ENCODE peak calls at places on chromosomes 1 and 21, in ten cellular contexts. One of them, this sample, is unnamed.

GRCh38 chr1:35876988-35877387 is 6.0 kb upstream of the AGO1 start:
- DNase-seq in SK-N-SH: no peak
- DNase-seq in IMR-90: peak
- DNase-seq in pancreas: no peak
- DNase-seq in uterus: no peak
- DNase-seq in CD8-positive, alpha-beta T cell: no peak
- DNase-seq in sigmoid colon: no peak
- DNase-seq in transverse colon: no peak
- DNase-seq in thoracic aorta: no peak
- DNase-seq in cardiac muscle cell: peak
- DNase-seq in this sample: peak

GRCh38 chr1:195568389-195568788 is 1039.9 kb downstream of the KCNT2 start:
- DNase-seq in cardiac muscle cell: no peak
- DNase-seq in SK-N-SH: no peak
- DNase-seq in IMR-90: peak
- DNase-seq in sigmoid colon: no peak
- DNase-seq in CD8-positive, alpha-beta T cell: no peak
- DNase-seq in pancreas: no peak
- DNase-seq in uterus: no peak
- DNase-seq in thoracic aorta: no peak
- DNase-seq in transverse colon: no peak
- DNase-seq in this sample: no peak

GRCh38 chr21:37860416-37860815 is 55.8 kb downstream of the KCNJ6 start:
- DNase-seq in sigmoid colon: no peak
- DNase-seq in CD8-positive, alpha-beta T cell: no peak
- DNase-seq in thoracic aorta: no peak
- DNase-seq in uterus: no peak
- DNase-seq in IMR-90: no peak
- DNase-seq in transverse colon: no peak
- DNase-seq in pancreas: no peak
- DNase-seq in cardiac muscle cell: no peak
- DNase-seq in SK-N-SH: no peak
- DNase-seq in this sample: no peak

GRCh38 chr1:29331731-29332130 is 95.4 kb downstream of the PTPRU start:
- DNase-seq in pancreas: no peak
- DNase-seq in sigmoid colon: no peak
- DNase-seq in uterus: no peak
- DNase-seq in SK-N-SH: no peak
- DNase-seq in thoracic aorta: no peak
- DNase-seq in transverse colon: no peak
- DNase-seq in IMR-90: no peak
- DNase-seq in cardiac muscle cell: no peak
- DNase-seq in CD8-positive, alpha-beta T cell: no peak
- DNase-seq in this sample: no peak

GRCh38 chr1:166165661-166166399 is 971 bp downstream of the FAM78B start:
- DNase-seq in cardiac muscle cell: peak
- DNase-seq in uterus: no peak
- DNase-seq in transverse colon: peak
- DNase-seq in pancreas: peak
- DNase-seq in sigmoid colon: no peak
- DNase-seq in IMR-90: no peak
- DNase-seq in CD8-positive, alpha-beta T cell: peak
- DNase-seq in thoracic aorta: no peak
- DNase-seq in SK-N-SH: peak
- DNase-seq in this sample: no peak

GRCh38 chr1:209542585-209542984 is 40.9 kb upstream of the CAMK1G start:
- DNase-seq in thoracic aorta: no peak
- DNase-seq in sigmoid colon: no peak
- DNase-seq in pancreas: no peak
- DNase-seq in CD8-positive, alpha-beta T cell: no peak
- DNase-seq in SK-N-SH: no peak
- DNase-seq in transverse colon: no peak
- DNase-seq in uterus: no peak
- DNase-seq in IMR-90: no peak
- DNase-seq in cardiac muscle cell: no peak
- DNase-seq in this sample: peak

GRCh38 chr1:212597495-212597894 is 11.1 kb upstream of the ATF3 start:
- DNase-seq in CD8-positive, alpha-beta T cell: no peak
- DNase-seq in SK-N-SH: no peak
- DNase-seq in IMR-90: no peak
- DNase-seq in thoracic aorta: no peak
- DNase-seq in transverse colon: no peak
- DNase-seq in pancreas: no peak
- DNase-seq in sigmoid colon: no peak
- DNase-seq in cardiac muscle cell: no peak
- DNase-seq in uterus: no peak
- DNase-seq in this sample: no peak

GRCh38 chr1:169163059-169163458 is 56.6 kb downstream of the ATP1B1 start:
- DNase-seq in CD8-positive, alpha-beta T cell: no peak
- DNase-seq in transverse colon: no peak
- DNase-seq in uterus: no peak
- DNase-seq in IMR-90: peak
- DNase-seq in pancreas: no peak
- DNase-seq in thoracic aorta: no peak
- DNase-seq in SK-N-SH: no peak
- DNase-seq in cardiac muscle cell: no peak
- DNase-seq in sigmoid colon: no peak
- DNase-seq in this sample: peak

GRCh38 chr1:205676597-205676996 is 3.7 kb downstream of the SLC45A3 start:
- DNase-seq in cardiac muscle cell: no peak
- DNase-seq in pancreas: no peak
- DNase-seq in thoracic aorta: no peak
- DNase-seq in sigmoid colon: no peak
- DNase-seq in CD8-positive, alpha-beta T cell: no peak
- DNase-seq in SK-N-SH: no peak
- DNase-seq in transverse colon: no peak
- DNase-seq in uterus: no peak
- DNase-seq in IMR-90: no peak
- DNase-seq in this sample: no peak

GRCh38 chr1:180397190-180397589 is 105.2 kb downstream of the ACBD6 start:
- DNase-seq in pancreas: no peak
- DNase-seq in thoracic aorta: no peak
- DNase-seq in sigmoid colon: no peak
- DNase-seq in SK-N-SH: no peak
- DNase-seq in transverse colon: no peak
- DNase-seq in uterus: no peak
- DNase-seq in CD8-positive, alpha-beta T cell: no peak
- DNase-seq in IMR-90: no peak
- DNase-seq in cardiac muscle cell: no peak
- DNase-seq in this sample: no peak

GRCh38 chr1:147837845-147838363 is 64.7 kb upstream of the GJA8 start:
- DNase-seq in thoracic aorta: no peak
- DNase-seq in uterus: no peak
- DNase-seq in CD8-positive, alpha-beta T cell: no peak
- DNase-seq in IMR-90: no peak
- DNase-seq in SK-N-SH: no peak
- DNase-seq in transverse colon: no peak
- DNase-seq in pancreas: no peak
- DNase-seq in sigmoid colon: no peak
- DNase-seq in cardiac muscle cell: no peak
- DNase-seq in this sample: no peak

DNA sequence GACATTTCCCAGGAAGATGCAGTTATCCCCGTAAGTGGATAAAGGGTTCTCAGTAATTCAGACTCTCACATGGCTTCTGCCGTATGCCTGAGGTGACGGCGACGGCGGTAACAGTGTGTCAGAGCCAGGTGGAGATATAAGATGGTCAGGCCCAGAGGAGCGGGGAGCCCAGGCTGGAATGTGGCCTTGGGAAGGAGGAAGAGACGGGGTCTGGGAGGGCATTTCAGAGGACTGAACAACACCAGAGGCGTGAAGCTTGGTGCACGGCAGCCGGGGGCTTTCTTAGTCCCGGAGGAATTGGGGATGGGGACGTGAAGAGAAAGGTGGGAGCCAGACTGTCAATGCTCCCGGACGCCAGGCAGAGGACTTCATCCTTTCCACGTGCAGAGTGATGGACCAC is 1.0 kb downstream of the RER1 start:
- DNase-seq in SK-N-SH: no peak
- DNase-seq in uterus: no peak
- DNase-seq in transverse colon: no peak
- DNase-seq in thoracic aorta: no peak
- DNase-seq in sigmoid colon: no peak
- DNase-seq in pancreas: no peak
- DNase-seq in IMR-90: no peak
- DNase-seq in CD8-positive, alpha-beta T cell: no peak
- DNase-seq in cardiac muscle cell: no peak
- DNase-seq in this sample: no peak
- H3K27ac ChIP-seq in SK-N-SH: no peak
- H3K27ac ChIP-seq in uterus: peak
- H3K27ac ChIP-seq in transverse colon: peak
- H3K27ac ChIP-seq in thoracic aorta: no peak
- H3K27ac ChIP-seq in sigmoid colon: peak
- H3K27ac ChIP-seq in pancreas: no peak
- H3K27ac ChIP-seq in IMR-90: peak
- H3K27ac ChIP-seq in CD8-positive, alpha-beta T cell: peak
- H3K27ac ChIP-seq in cardiac muscle cell: peak
- H3K27ac ChIP-seq in this sample: peak

DNA sequence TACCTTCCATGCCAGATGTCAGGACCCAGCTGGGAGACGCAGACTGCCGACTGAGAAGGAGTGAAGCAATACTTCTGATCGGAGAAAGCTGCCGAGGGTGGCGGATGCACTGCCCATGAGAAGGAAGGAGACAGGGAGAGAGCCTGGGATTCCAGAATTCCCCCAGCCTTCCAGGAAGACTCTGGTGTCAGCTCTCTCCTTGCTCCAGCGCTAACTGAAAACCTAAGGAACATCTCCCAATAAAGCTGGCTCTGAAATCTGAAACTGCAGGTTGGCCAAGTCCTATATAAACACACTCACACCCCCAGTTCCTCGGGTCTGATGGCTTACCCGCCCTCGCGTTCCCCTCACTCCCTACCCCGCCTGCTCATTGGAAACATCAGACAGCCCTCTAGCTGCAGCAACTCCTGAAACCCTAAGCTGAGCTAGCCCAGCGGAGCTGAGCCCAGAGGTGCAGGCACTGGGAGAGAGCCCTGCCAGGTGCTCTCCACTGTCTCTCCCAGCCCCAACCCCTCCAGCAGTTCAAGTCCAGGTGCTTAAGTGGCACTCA is 52.3 kb downstream of the PLEKHA6 start:
- DNase-seq in SK-N-SH: no peak
- DNase-seq in cardiac muscle cell: peak
- DNase-seq in uterus: peak
- DNase-seq in CD8-positive, alpha-beta T cell: no peak
- DNase-seq in sigmoid colon: peak
- DNase-seq in pancreas: peak
- DNase-seq in transverse colon: no peak
- DNase-seq in thoracic aorta: no peak
- DNase-seq in IMR-90: peak
- DNase-seq in this sample: no peak
- TF ChIP-seq CTCF in SK-N-SH: no peak
- TF ChIP-seq CTCF in cardiac muscle cell: no peak
- TF ChIP-seq CTCF in uterus: no peak
- TF ChIP-seq CTCF in CD8-positive, alpha-beta T cell: no peak
- TF ChIP-seq CTCF in sigmoid colon: no peak
- TF ChIP-seq CTCF in pancreas: no peak
- TF ChIP-seq CTCF in transverse colon: no peak
- TF ChIP-seq CTCF in thoracic aorta: no peak
- TF ChIP-seq CTCF in IMR-90: no peak
- TF ChIP-seq CTCF in this sample: no peak

GRCh38 chr1:226236826-226237225 is 13.4 kb downstream of the MIXL1 start:
- DNase-seq in uterus: no peak
- DNase-seq in thoracic aorta: no peak
- DNase-seq in IMR-90: no peak
- DNase-seq in cardiac muscle cell: no peak
- DNase-seq in transverse colon: no peak
- DNase-seq in pancreas: no peak
- DNase-seq in CD8-positive, alpha-beta T cell: no peak
- DNase-seq in SK-N-SH: no peak
- DNase-seq in sigmoid colon: no peak
- DNase-seq in this sample: no peak

GRCh38 chr1:226233293-226233692 is 9.8 kb downstream of the MIXL1 start:
- DNase-seq in uterus: no peak
- DNase-seq in IMR-90: no peak
- DNase-seq in CD8-positive, alpha-beta T cell: no peak
- DNase-seq in pancreas: no peak
- DNase-seq in sigmoid colon: no peak
- DNase-seq in SK-N-SH: no peak
- DNase-seq in transverse colon: peak
- DNase-seq in cardiac muscle cell: no peak
- DNase-seq in thoracic aorta: no peak
- DNase-seq in this sample: no peak
- H3K27ac ChIP-seq in uterus: no peak
- H3K27ac ChIP-seq in IMR-90: no peak
- H3K27ac ChIP-seq in CD8-positive, alpha-beta T cell: no peak
- H3K27ac ChIP-seq in pancreas: no peak
- H3K27ac ChIP-seq in sigmoid colon: no peak
- H3K27ac ChIP-seq in SK-N-SH: no peak
- H3K27ac ChIP-seq in transverse colon: no peak
- H3K27ac ChIP-seq in cardiac muscle cell: no peak
- H3K27ac ChIP-seq in thoracic aorta: no peak
- H3K27ac ChIP-seq in this sample: no peak

GRCh38 chr1:53430779-53431178 is 28.4 kb upstream of the DMRTB1 start:
- DNase-seq in pancreas: no peak
- DNase-seq in thoracic aorta: no peak
- DNase-seq in CD8-positive, alpha-beta T cell: no peak
- DNase-seq in transverse colon: no peak
- DNase-seq in sigmoid colon: no peak
- DNase-seq in uterus: no peak
- DNase-seq in IMR-90: no peak
- DNase-seq in SK-N-SH: no peak
- DNase-seq in cardiac muscle cell: no peak
- DNase-seq in this sample: no peak

GRCh38 chr1:53431725-53432306 is 27.4 kb upstream of the DMRTB1 start:
- DNase-seq in SK-N-SH: no peak
- DNase-seq in sigmoid colon: no peak
- DNase-seq in uterus: no peak
- DNase-seq in thoracic aorta: no peak
- DNase-seq in IMR-90: no peak
- DNase-seq in pancreas: no peak
- DNase-seq in transverse colon: no peak
- DNase-seq in CD8-positive, alpha-beta T cell: no peak
- DNase-seq in cardiac muscle cell: no peak
- DNase-seq in this sample: no peak

GRCh38 chr1:53431244-53431643 is 28.0 kb upstream of the DMRTB1 start:
- DNase-seq in SK-N-SH: no peak
- DNase-seq in sigmoid colon: no peak
- DNase-seq in transverse colon: no peak
- DNase-seq in thoracic aorta: no peak
- DNase-seq in uterus: no peak
- DNase-seq in pancreas: no peak
- DNase-seq in IMR-90: no peak
- DNase-seq in cardiac muscle cell: no peak
- DNase-seq in CD8-positive, alpha-beta T cell: no peak
- DNase-seq in this sample: no peak

GRCh38 chr1:53435151-53435550 is 24.0 kb upstream of the DMRTB1 start:
- DNase-seq in SK-N-SH: no peak
- DNase-seq in uterus: no peak
- DNase-seq in cardiac muscle cell: no peak
- DNase-seq in transverse colon: no peak
- DNase-seq in sigmoid colon: no peak
- DNase-seq in IMR-90: no peak
- DNase-seq in thoracic aorta: no peak
- DNase-seq in pancreas: no peak
- DNase-seq in CD8-positive, alpha-beta T cell: no peak
- DNase-seq in this sample: no peak

DNA sequence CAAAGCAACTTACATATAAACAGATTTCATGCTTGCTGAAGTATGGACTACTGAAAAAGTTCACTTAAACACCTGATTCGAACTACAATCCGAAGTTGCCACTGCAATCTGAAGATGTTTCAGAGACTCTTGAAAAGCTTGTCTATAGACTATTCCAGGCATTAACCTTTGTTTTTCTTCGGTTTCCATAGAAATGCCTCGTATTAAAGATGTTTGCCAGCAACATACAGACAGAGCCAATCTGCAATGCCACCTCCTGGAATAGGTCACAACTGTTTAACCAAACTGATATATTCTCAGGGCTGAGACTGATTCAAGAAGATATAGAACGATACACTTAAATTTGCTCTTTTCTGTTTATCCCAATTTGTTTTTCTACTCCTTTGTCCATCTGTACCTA is 28.9 kb upstream of the DMRTB1 start:
- DNase-seq in IMR-90: peak
- DNase-seq in sigmoid colon: no peak
- DNase-seq in SK-N-SH: no peak
- DNase-seq in cardiac muscle cell: no peak
- DNase-seq in uterus: no peak
- DNase-seq in thoracic aorta: no peak
- DNase-seq in transverse colon: no peak
- DNase-seq in CD8-positive, alpha-beta T cell: no peak
- DNase-seq in pancreas: no peak
- DNase-seq in this sample: no peak
- TF ChIP-seq CTCF in IMR-90: no peak
- TF ChIP-seq CTCF in sigmoid colon: no peak
- TF ChIP-seq CTCF in SK-N-SH: no peak
- TF ChIP-seq CTCF in cardiac muscle cell: no peak
- TF ChIP-seq CTCF in uterus: no peak
- TF ChIP-seq CTCF in thoracic aorta: no peak
- TF ChIP-seq CTCF in transverse colon: no peak
- TF ChIP-seq CTCF in CD8-positive, alpha-beta T cell: no peak
- TF ChIP-seq CTCF in pancreas: no peak
- TF ChIP-seq CTCF in this sample: no peak

This sample was measured in RWPE1.